ENCODE peak calls at places on chromosome 7, in four cellular contexts. V is psoas muscle, W is GM12865, A is cardiac fibroblast. R is an unnamed sample.

GRCh38 chr7:130943336-130943901 is 209.4 kb upstream of the KLF14 start:
- DNase-seq in V (no peak), W (no peak), A (peak; percentile 89), R (no peak)

GRCh38 chr7:83271212-83272099 is 108.8 kb upstream of the PCLO start:
- DNase-seq in V (no peak), W (peak; percentile 16), A (peak; percentile 52), R (no peak)

GRCh38 chr7:149856-150636 is 42.3 kb upstream of the FAM20C start:
- DNase-seq in V (peak; percentile 79), W (peak; percentile 46), A (no peak), R (no peak)

GRCh38 chr7:93476491-93477344 is 97.8 kb downstream of the CALCR start:
- DNase-seq in V (no peak), W (no peak), A (no peak), R (no peak)

GRCh38 chr7:3641556-3641955 is 340.5 kb downstream of the SDK1 start:
- DNase-seq in V (no peak), W (no peak), A (no peak), R (no peak)

GRCh38 chr7:5774790-5775189 is 6.7 kb downstream of the RNF216 start:
- DNase-seq in V (no peak), W (no peak), A (no peak), R (no peak)

GRCh38 chr7:143356414-143357050 is 6.0 kb downstream of the FAM131B start:
- DNase-seq in V (no peak), W (no peak), A (no peak), R (no peak)

GRCh38 chr7:44394636-44395035 is 69.2 kb upstream of the CAMK2B start:
- DNase-seq in V (no peak), W (no peak), A (no peak), R (no peak)

GRCh38 chr7:1447551-1448244 is 11.6 kb downstream of the MICALL2 start:
- DNase-seq in V (no peak), W (no peak), A (peak; percentile 32), R (no peak)

GRCh38 chr7:111091623-111092370 is 870 bp downstream of the LRRN3 start:
- DNase-seq in V (no peak), W (no peak), A (no peak), R (no peak)

GRCh38 chr7:55515569-55516279 is 56.6 kb downstream of the VOPP1 start:
- DNase-seq in V (peak; percentile 81), W (peak; percentile 87), A (no peak), R (no peak)

GRCh38 chr7:27164381-27165088 is 802 bp downstream of the HOXA9 start:
- DNase-seq in V (peak; percentile 82), W (no peak), A (no peak), R (no peak)

GRCh38 chr7:27162548-27162848 is 2.8 kb downstream of the HOXA9 start:
- DNase-seq in V (no peak), W (no peak), A (no peak), R (no peak)

GRCh38 chr7:27162930-27163775 is 2.2 kb downstream of the HOXA9 start:
- DNase-seq in V (no peak), W (no peak), A (no peak), R (no peak)

GRCh38 chr7:27165089-27165654 is at the start of gene HOXA9:
- DNase-seq in V (peak; percentile 95), W (no peak), A (no peak), R (no peak)

GRCh38 chr7:27163776-27164380 is 1.5 kb downstream of the HOXA9 start:
- DNase-seq in V (peak; percentile 46), W (no peak), A (no peak), R (no peak)
- H3K4me3 ChIP-seq in V (peak overlapping the region; percentile 79), W (no peak overlapping the region), A (no peak overlapping the region), R (peak overlapping the region; percentile 87)

GRCh38 chr7:50953303-50953702 is 170.6 kb upstream of the GRB10 start:
- DNase-seq in V (no peak), W (no peak), A (peak; percentile 86), R (no peak)

GRCh38 chr7:50953820-50954219 is 171.1 kb upstream of the GRB10 start:
- DNase-seq in V (no peak), W (no peak), A (peak; percentile 93), R (no peak)

GRCh38 chr7:50954245-50954644 is 171.5 kb upstream of the GRB10 start:
- DNase-seq in V (no peak), W (no peak), A (no peak), R (no peak)

GRCh38 chr7:50956522-50957155 is 173.9 kb upstream of the GRB10 start:
- DNase-seq in V (no peak), W (no peak), A (no peak), R (no peak)

DNA sequence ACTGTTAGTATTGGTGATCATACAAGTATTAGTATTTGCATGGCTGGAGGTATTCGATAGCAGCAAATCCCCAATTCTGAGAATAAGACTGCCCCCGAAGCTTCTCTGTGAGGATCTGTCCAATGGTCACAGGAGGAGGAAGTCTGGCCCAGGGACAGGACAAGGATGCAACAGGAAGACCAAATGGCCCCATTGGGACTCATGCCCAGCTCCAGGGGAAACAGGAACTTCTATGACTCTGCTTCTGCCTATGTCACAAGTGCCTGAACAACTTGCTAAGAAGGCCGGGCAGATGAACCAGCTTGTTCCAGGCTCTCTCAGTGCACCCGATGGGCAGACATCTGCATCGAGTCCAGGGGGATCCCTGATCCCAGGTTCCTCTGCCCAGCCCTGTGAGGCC is 172.0 kb upstream of the GRB10 start:
- DNase-seq in V (no peak), W (no peak), A (peak; percentile 54), R (no peak)
- TF ChIP-seq CTCF in V (no peak), W (no peak), A (no peak), R (no peak)

GRCh38 chr7:90322837-90323236 is 1.7 kb upstream of the FAM237B start:
- DNase-seq in V (no peak), W (no peak), A (no peak), R (no peak)

GRCh38 chr7:90320418-90320800 is 695 bp downstream of the FAM237B start:
- DNase-seq in V (no peak), W (no peak), A (peak; percentile 11), R (no peak)

GRCh38 chr7:90320014-90320413 is 1.1 kb downstream of the FAM237B start:
- DNase-seq in V (no peak), W (no peak), A (no peak), R (no peak)

GRCh38 chr7:90326500-90326899 is 5.4 kb upstream of the FAM237B start:
- DNase-seq in V (no peak), W (no peak), A (no peak), R (no peak)

GRCh38 chr7:90320801-90321494 is at the start of gene FAM237B:
- DNase-seq in V (no peak), W (no peak), A (peak; percentile 42), R (no peak)
- H3K4me3 ChIP-seq in V (peak within 1 kb of the TSS; percentile 47), W (no peak within 1 kb of the TSS), A (peak within 1 kb of the TSS; percentile 44), R (peak within 1 kb of the TSS; percentile 37)

GRCh38 chr7:116211913-116212596 is 1.7 kb downstream of the TES start:
- DNase-seq in V (no peak), W (peak; percentile 11), A (peak; percentile 61), R (no peak)
- TF ChIP-seq CTCF in V (no peak), W (no peak), A (no peak), R (no peak)